ENCODE peak calls at places on chromosomes 3 and 15, in four cellular contexts. K, M, Q and Y are unnamed samples.

GRCh38 chr15:68239025-68239424 is 9.5 kb upstream of the CLN6 start:
- DNase-seq in M (no peak), Q (no peak), K (no peak), Y (no peak)

GRCh38 chr3:49788056-49788455 is 1.7 kb upstream of the IP6K1 start:
- DNase-seq in Q (no peak), K (no peak), M (no peak), Y (no peak)

GRCh38 chr3:161854232-161854771 is 357.7 kb downstream of the OTOL1 start:
- DNase-seq in K (peak; percentile 59), Q (no peak), M (no peak), Y (peak; percentile 29)

GRCh38 chr3:125573216-125573615 is 22.1 kb downstream of the OSBPL11 start:
- DNase-seq in M (no peak), Q (no peak), K (no peak), Y (no peak)

GRCh38 chr15:36414670-36415069 is 164.8 kb upstream of the CDIN1 start:
- DNase-seq in Q (no peak), M (no peak), K (no peak), Y (no peak)

GRCh38 chr15:40441736-40442531 is 1.2 kb downstream of the BAHD1 start:
- DNase-seq in K (no peak), M (no peak), Q (peak; percentile 58), Y (no peak)

GRCh38 chr3:49712631-49713317 is 6.7 kb downstream of the AMIGO3 start:
- DNase-seq in K (no peak), M (no peak), Q (no peak), Y (no peak)

GRCh38 chr3:170470063-170471006 is 51.7 kb downstream of the CLDN11 start:
- DNase-seq in M (no peak), Q (no peak), K (no peak), Y (no peak)

GRCh38 chr3:122697952-122698625 is 17.4 kb downstream of the PARP14 start:
- DNase-seq in M (no peak), Q (no peak), K (no peak), Y (no peak)

GRCh38 chr3:157410945-157411344 is 25.7 kb upstream of the PTX3 start:
- DNase-seq in M (no peak), K (no peak), Q (no peak), Y (no peak)

GRCh38 chr3:152574461-152575079 is 260.4 kb upstream of the P2RY1 start:
- DNase-seq in K (peak; percentile 26), M (peak; percentile 13), Q (peak; percentile 20), Y (peak; percentile 38)

GRCh38 chr15:84924074-84924700 is 39.7 kb downstream of the SLC28A1 start:
- DNase-seq in Q (no peak), K (no peak), M (no peak), Y (no peak)

GRCh38 chr3:115194461-115194860 is 47.4 kb upstream of the ZBTB20 start:
- DNase-seq in M (no peak), Q (no peak), K (no peak), Y (no peak)

GRCh38 chr15:31327674-31328424 is 1.2 kb downstream of the KLF13 start:
- DNase-seq in Q (peak; percentile 85), K (peak; percentile 21), M (no peak), Y (no peak)

GRCh38 chr15:28919201-28919627 is 33.4 kb downstream of the APBA2 start:
- DNase-seq in M (no peak), Q (no peak), K (no peak), Y (no peak)

GRCh38 chr3:194121881-194122280 is 14.1 kb upstream of the HES1 start:
- DNase-seq in M (no peak), K (peak; percentile 82), Q (no peak), Y (no peak)

GRCh38 chr3:80035021-80035420 is 267.2 kb upstream of the ROBO1 start:
- DNase-seq in K (no peak), Q (no peak), M (no peak), Y (no peak)

GRCh38 chr3:152388631-152389030 is 119.9 kb downstream of the MBNL1 start:
- DNase-seq in Q (no peak), M (no peak), K (no peak), Y (no peak)

GRCh38 chr3:153667341-153667740 is 453.8 kb upstream of the ARHGEF26 start:
- DNase-seq in K (no peak), M (no peak), Q (no peak), Y (no peak)

GRCh38 chr3:11517601-11518000 is 126.1 kb downstream of the VGLL4 start:
- DNase-seq in K (no peak), M (no peak), Q (no peak), Y (no peak)

GRCh38 chr3:11510001-11510760 is 133.5 kb downstream of the VGLL4 start:
- DNase-seq in Q (no peak), K (no peak), M (no peak), Y (no peak)

GRCh38 chr3:11509175-11510000 is 134.3 kb downstream of the VGLL4 start:
- DNase-seq in M (no peak), Q (peak; percentile 70), K (peak; percentile 31), Y (no peak)

GRCh38 chr3:11513817-11514135 is 129.9 kb downstream of the VGLL4 start:
- DNase-seq in Q (no peak), K (no peak), M (no peak), Y (no peak)

GRCh38 chr3:11514191-11514770 is 129.4 kb downstream of the VGLL4 start:
- DNase-seq in M (no peak), K (peak; percentile 54), Q (no peak), Y (no peak)
- TF ChIP-seq TCF7L2 in M (no peak), K (no peak), Q (no peak), Y (no peak)

DNA sequence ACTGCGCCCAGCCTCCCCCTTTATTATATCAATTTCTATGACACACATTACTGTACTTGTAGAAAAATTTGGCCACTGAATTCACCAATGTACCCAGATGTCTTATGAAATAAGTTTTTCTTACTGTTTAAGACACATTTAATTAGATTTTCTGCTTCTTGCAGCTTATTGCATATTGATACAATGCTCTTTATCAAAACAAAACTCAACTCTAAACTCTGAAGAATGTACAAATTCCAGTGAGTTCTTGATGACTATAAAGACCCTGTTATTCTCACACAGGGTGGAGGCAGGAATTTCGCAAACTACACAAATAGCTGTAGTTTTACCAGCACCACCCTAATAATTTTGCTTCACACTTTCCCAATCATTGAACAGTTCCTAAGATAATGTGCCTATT is 22.1 kb downstream of the CMTM6 start:
- DNase-seq in Q (no peak), K (no peak), M (no peak), Y (no peak)
- TF ChIP-seq TCF7L2 in Q (no peak), K (no peak), M (no peak), Y (no peak)

GRCh38 chr15:75123395-75123794 is 78.3 kb upstream of the C15orf39 start:
- DNase-seq in Q (no peak), K (no peak), M (no peak), Y (no peak)
- TF ChIP-seq TCF7L2 in Q (no peak), K (no peak), M (no peak), Y (no peak)

GRCh38 chr3:18307529-18307928 is 117.6 kb downstream of the SATB1 start:
- DNase-seq in Q (no peak), M (no peak), K (no peak), Y (no peak)

GRCh38 chr3:18302517-18302916 is 122.6 kb downstream of the SATB1 start:
- DNase-seq in Q (no peak), M (no peak), K (no peak), Y (no peak)

GRCh38 chr3:18308096-18308495 is 117.0 kb downstream of the SATB1 start:
- DNase-seq in K (no peak), M (no peak), Q (no peak), Y (no peak)
- TF ChIP-seq TCF7L2 in K (no peak), M (no peak), Q (no peak), Y (no peak)

GRCh38 chr15:88243895-88244787 is 12.4 kb downstream of the NTRK3 start:
- DNase-seq in M (no peak), Q (peak; percentile 67), K (peak; percentile 28), Y (peak; percentile 27)
- TF ChIP-seq TCF7L2 in M (no peak), Q (no peak), K (no peak), Y (no peak)

GRCh38 chr15:93152264-93152884 is 63.4 kb upstream of the RGMA start:
- DNase-seq in M (no peak), K (no peak), Q (no peak), Y (no peak)
- TF ChIP-seq TCF7L2 in M (no peak), K (no peak), Q (no peak), Y (no peak)